ENCODE peak calls at places on chromosomes 2 and 18, in five cellular contexts. D, T, Q, Y and E are unnamed samples.

GRCh38 chr2:31067259-31067658 is 71.0 kb downstream of the GALNT14 start:
- DNase-seq in D (no peak), T (no peak), Q (no peak), Y (peak), E (no peak)

GRCh38 chr2:230797515-230798495 is 66.9 kb upstream of the ITM2C start:
- DNase-seq in D (no peak), T (no peak), Q (no peak), Y (no peak), E (no peak)

GRCh38 chr2:169173876-169174275 is 104.5 kb downstream of the DHRS9 start:
- DNase-seq in D (no peak), T (no peak), Q (no peak), Y (no peak), E (no peak)

GRCh38 chr18:36075862-36076587 is 8.7 kb upstream of the RPRD1A start:
- DNase-seq in D (no peak), T (no peak), Q (no peak), Y (no peak), E (no peak)

GRCh38 chr18:44741551-44741950 is 60.9 kb downstream of the SETBP1 start:
- DNase-seq in D (peak), T (no peak), Q (no peak), Y (no peak), E (no peak)

GRCh38 chr2:74768401-74768914 is 65.5 kb upstream of the HK2 start:
- DNase-seq in D (no peak), T (no peak), Q (no peak), Y (no peak), E (no peak)

GRCh38 chr18:73677458-73677857 is 470.2 kb downstream of the FBXO15 start:
- DNase-seq in D (no peak), T (no peak), Q (no peak), Y (no peak), E (no peak)

GRCh38 chr2:191396794-191397193 is 151.6 kb downstream of the MYO1B start:
- DNase-seq in D (no peak), T (no peak), Q (no peak), Y (no peak), E (no peak)

GRCh38 chr2:24538720-24539119 is 47.7 kb downstream of the NCOA1 start:
- DNase-seq in D (no peak), T (no peak), Q (no peak), Y (no peak), E (no peak)

GRCh38 chr2:96353032-96353561 is 17.5 kb downstream of the NCAPH start:
- DNase-seq in D (no peak), T (no peak), Q (no peak), Y (no peak), E (no peak)

GRCh38 chr2:25707927-25708326 is 34.5 kb upstream of the DTNB start:
- DNase-seq in D (no peak), T (no peak), Q (no peak), Y (no peak), E (no peak)

GRCh38 chr2:74002515-74003391 is 18.0 kb downstream of the TET3 start:
- DNase-seq in D (peak), T (peak), Q (peak), Y (peak), E (peak)

GRCh38 chr2:126042089-126042488 is 613.9 kb upstream of the GYPC start:
- DNase-seq in D (no peak), T (no peak), Q (no peak), Y (no peak), E (no peak)

GRCh38 chr18:37676276-37676675 is 110.7 kb upstream of the CELF4 start:
- DNase-seq in D (no peak), T (no peak), Q (no peak), Y (no peak), E (no peak)

GRCh38 chr18:24791736-24792135 is 331.3 kb downstream of the HRH4 start:
- DNase-seq in D (no peak), T (no peak), Q (no peak), Y (peak), E (no peak)

GRCh38 chr18:58499527-58499926 is 129.4 kb downstream of the ALPK2 start:
- DNase-seq in D (no peak), T (no peak), Q (no peak), Y (no peak), E (no peak)

GRCh38 chr18:55522011-55522410 is 66.0 kb downstream of the TCF4 start:
- DNase-seq in D (no peak), T (no peak), Q (no peak), Y (peak), E (peak)

GRCh38 chr2:146412625-146413024 is 1432.2 kb upstream of the ACVR2A start:
- DNase-seq in D (no peak), T (no peak), Q (peak), Y (no peak), E (no peak)

GRCh38 chr18:61893304-61893970 is 630 bp upstream of the RNF152 start:
- DNase-seq in D (no peak), T (no peak), Q (peak), Y (peak), E (no peak)

GRCh38 chr2:118046628-118047210 is 32.8 kb upstream of the CCDC93 start:
- DNase-seq in D (peak), T (no peak), Q (no peak), Y (no peak), E (no peak)

GRCh38 chr2:38540580-38541290 is 62.0 kb downstream of the HNRNPLL start:
- DNase-seq in D (no peak), T (no peak), Q (no peak), Y (no peak), E (no peak)

GRCh38 chr2:101038455-101039255 is 36.6 kb downstream of the RPL31 start:
- DNase-seq in D (no peak), T (no peak), Q (no peak), Y (peak), E (no peak)

GRCh38 chr2:178271629-178272333 is 77.5 kb downstream of the OSBPL6 start:
- DNase-seq in D (no peak), T (no peak), Q (no peak), Y (no peak), E (no peak)

GRCh38 chr2:190119257-190119656 is 56.7 kb upstream of the MSTN start:
- DNase-seq in D (no peak), T (peak), Q (no peak), Y (no peak), E (no peak)

GRCh38 chr2:30373881-30374302 is 73.2 kb upstream of the LCLAT1 start:
- DNase-seq in D (no peak), T (no peak), Q (no peak), Y (peak), E (no peak)

GRCh38 chr2:164542584-164543021 is 78.7 kb downstream of the GRB14 start:
- DNase-seq in D (peak), T (no peak), Q (no peak), Y (no peak), E (no peak)